ENCODE peak calls at places on chromosomes 7 and 10, in eight cellular contexts. X, Z, Y, C, F, D, S and G are unnamed samples.

GRCh38 chr10:31757374-31757773 is 171.3 kb downstream of the ARHGAP12 start:
- DNase-seq in X (no peak), Z (no peak), Y (no peak), C (no peak), F (no peak), D (no peak), S (no peak), G (no peak)

GRCh38 chr10:131980757-131981428 is 830 bp downstream of the BNIP3 start:
- DNase-seq in X (no peak), Z (no peak), Y (no peak), C (peak; percentile 10), F (no peak), D (no peak), S (no peak), G (peak; percentile 44)

GRCh38 chr7:29449569-29450260 is 113.9 kb upstream of the PRR15 start:
- DNase-seq in X (no peak), Z (no peak), Y (no peak), C (no peak), F (no peak), D (no peak), S (no peak), G (no peak)

GRCh38 chr7:48563334-48563733 is 361.0 kb upstream of the CDC14C start:
- DNase-seq in X (no peak), Z (no peak), Y (no peak), C (peak; percentile 34), F (no peak), D (no peak), S (no peak), G (no peak)

GRCh38 chr10:124511205-124512039 is 49.8 kb downstream of the LHPP start:
- DNase-seq in X (no peak), Z (no peak), Y (no peak), C (no peak), F (no peak), D (no peak), S (no peak), G (no peak)

GRCh38 chr7:30412810-30413504 is 65.6 kb downstream of the NOD1 start:
- DNase-seq in X (peak; percentile 81), Z (no peak), Y (peak; percentile 90), C (peak; percentile 71), F (no peak), D (no peak), S (no peak), G (no peak)

GRCh38 chr10:110006358-110007170 is 1.2 kb upstream of the ADD3 start:
- DNase-seq in X (peak; percentile 54), Z (no peak), Y (no peak), C (no peak), F (no peak), D (no peak), S (no peak), G (no peak)

GRCh38 chr10:87706731-87707130 is 47.1 kb downstream of the PAPSS2 start:
- DNase-seq in X (no peak), Z (no peak), Y (no peak), C (no peak), F (no peak), D (no peak), S (no peak), G (no peak)

GRCh38 chr10:67836972-67837371 is 1.0 kb downstream of the DNAJC12 start:
- DNase-seq in X (no peak), Z (no peak), Y (no peak), C (no peak), F (no peak), D (no peak), S (no peak), G (no peak)

GRCh38 chr10:24894728-24895127 is 57.7 kb downstream of the PRTFDC1 start:
- DNase-seq in X (no peak), Z (no peak), Y (no peak), C (no peak), F (no peak), D (no peak), S (no peak), G (no peak)

GRCh38 chr7:45259966-45260646 is 102.5 kb downstream of the RAMP3 start:
- DNase-seq in X (no peak), Z (peak; percentile 38), Y (no peak), C (peak; percentile 79), F (peak; percentile 64), D (peak; percentile 36), S (peak; percentile 59), G (peak; percentile 59)

GRCh38 chr7:50957427-50957826 is 174.7 kb upstream of the GRB10 start:
- DNase-seq in X (no peak), Z (no peak), Y (peak; percentile 48), C (no peak), F (no peak), D (no peak), S (no peak), G (no peak)

GRCh38 chr7:12322903-12323300 is 80.8 kb downstream of the VWDE start:
- DNase-seq in X (no peak), Z (no peak), Y (no peak), C (peak; percentile 44), F (no peak), D (no peak), S (no peak), G (no peak)

GRCh38 chr10:103804866-103805265 is 50.5 kb downstream of the SH3PXD2A start:
- DNase-seq in X (no peak), Z (no peak), Y (no peak), C (no peak), F (no peak), D (no peak), S (no peak), G (no peak)

GRCh38 chr7:141675431-141676210 is 26.3 kb downstream of the DENND11 start:
- DNase-seq in X (no peak), Z (no peak), Y (no peak), C (no peak), F (no peak), D (no peak), S (no peak), G (no peak)

GRCh38 chr10:11595395-11595692 is 16.1 kb downstream of the USP6NL start:
- DNase-seq in X (peak; percentile 67), Z (no peak), Y (no peak), C (no peak), F (no peak), D (no peak), S (no peak), G (no peak)

GRCh38 chr7:86908948-86909347 is 150.5 kb downstream of the ELAPOR2 start:
- DNase-seq in X (no peak), Z (no peak), Y (no peak), C (no peak), F (no peak), D (no peak), S (no peak), G (no peak)

GRCh38 chr10:24869354-24870016 is 82.9 kb downstream of the PRTFDC1 start:
- DNase-seq in X (no peak), Z (no peak), Y (no peak), C (no peak), F (no peak), D (no peak), S (no peak), G (no peak)

GRCh38 chr10:4174197-4174596 is 389.2 kb upstream of the KLF6 start:
- DNase-seq in X (peak; percentile 22), Z (no peak), Y (no peak), C (no peak), F (no peak), D (no peak), S (no peak), G (no peak)

GRCh38 chr7:44220732-44221131 is 20.0 kb downstream of the YKT6 start:
- DNase-seq in X (no peak), Z (no peak), Y (no peak), C (no peak), F (no peak), D (no peak), S (no peak), G (no peak)

GRCh38 chr10:78757542-78757941 is 311.2 kb upstream of the ZMIZ1 start:
- DNase-seq in X (no peak), Z (no peak), Y (no peak), C (no peak), F (no peak), D (no peak), S (no peak), G (no peak)

GRCh38 chr10:131141207-131141606 is 170.3 kb downstream of the TCERG1L start:
- DNase-seq in X (no peak), Z (no peak), Y (no peak), C (no peak), F (no peak), D (no peak), S (no peak), G (no peak)

GRCh38 chr7:45092100-45092930 is 3.5 kb upstream of the NACAD start:
- DNase-seq in X (no peak), Z (no peak), Y (no peak), C (no peak), F (no peak), D (no peak), S (no peak), G (no peak)

GRCh38 chr7:151741585-151741984 is 135.3 kb downstream of the PRKAG2 start:
- DNase-seq in X (no peak), Z (no peak), Y (no peak), C (no peak), F (no peak), D (no peak), S (no peak), G (no peak)

GRCh38 chr7:140635345-140635744 is 5.3 kb downstream of the DENND2A start:
- DNase-seq in X (no peak), Z (no peak), Y (no peak), C (no peak), F (no peak), D (no peak), S (no peak), G (no peak)

GRCh38 chr10:117365612-117366011 is 9.6 kb downstream of the PDZD8 start:
- DNase-seq in X (no peak), Z (no peak), Y (no peak), C (peak; percentile 32), F (no peak), D (no peak), S (no peak), G (no peak)

GRCh38 chr10:124329368-124329767 is 89.4 kb downstream of the OAT start:
- DNase-seq in X (no peak), Z (no peak), Y (no peak), C (no peak), F (no peak), D (no peak), S (no peak), G (no peak)

GRCh38 chr7:44431091-44431608 is 59.3 kb downstream of the NUDCD3 start:
- DNase-seq in X (no peak), Z (no peak), Y (no peak), C (peak; percentile 72), F (no peak), D (no peak), S (peak; percentile 50), G (peak; percentile 64)

GRCh38 chr10:71520042-71520441 is 123.3 kb downstream of the CDH23 start:
- DNase-seq in X (no peak), Z (no peak), Y (no peak), C (no peak), F (no peak), D (no peak), S (no peak), G (no peak)